ENCODE peak calls at places on chromosomes 3 and 15, in four cellular contexts. K is stimulated activated CD4-positive, alpha-beta T cell treated with anti-CD3 and anti-CD28 coated beads, Interleukin-4, amount 100 ng/mL, for 48 hours; Y is stimulated activated CD8-positive, alpha-beta memory T cell treated with anti-CD3 and anti-CD28 coated beads, Interleukin-15, amount 100 ng/mL, for 48 hours; E is NCI-H1092 treated with DMSO at 0.1 percent for 48 hours. T is an unnamed sample.

GRCh38 chr3:126924458-126924857 is 58.5 kb upstream of the PLXNA1 start:
- DNase-seq in K (no peak), Y (no peak), E (no peak), T (no peak)

GRCh38 chr3:124486324-124486723 is 243.9 kb upstream of the UMPS start:
- DNase-seq in K (no peak), Y (no peak), E (no peak), T (no peak)

GRCh38 chr3:110859993-110860392 is 211.6 kb upstream of the NECTIN3 start:
- DNase-seq in K (no peak), Y (no peak), E (no peak), T (no peak)

GRCh38 chr3:59108091-59108815 is 58.4 kb upstream of the CFAP20DC start:
- DNase-seq in K (no peak), Y (no peak), E (no peak), T (no peak)

GRCh38 chr3:124800511-124801374 is 70.5 kb downstream of the UMPS start:
- DNase-seq in K (no peak), Y (no peak), E (peak; percentile 64), T (no peak)

GRCh38 chr3:5252111-5252510 is 64.6 kb downstream of the EDEM1 start:
- DNase-seq in K (no peak), Y (no peak), E (no peak), T (no peak)

GRCh38 chr3:195700319-195700718 is 20.5 kb upstream of the MUC20 start:
- DNase-seq in K (no peak), Y (no peak), E (no peak), T (no peak)

GRCh38 chr3:181623924-181624694 is 87.6 kb upstream of the SOX2 start:
- DNase-seq in K (no peak), Y (no peak), E (peak; percentile 13), T (no peak)

GRCh38 chr15:64105113-64105704 is 9.4 kb downstream of the SNX1 start:
- DNase-seq in K (no peak), Y (no peak), E (no peak), T (no peak)

GRCh38 chr3:50627407-50628051 is 10.6 kb downstream of the MAPKAPK3 start:
- DNase-seq in K (no peak), Y (no peak), E (peak; percentile 29), T (no peak)

GRCh38 chr3:107068980-107069379 is 308.3 kb upstream of the CCDC54 start:
- DNase-seq in K (no peak), Y (no peak), E (no peak), T (peak; percentile 12)

GRCh38 chr3:192409838-192410683 is 317.3 kb downstream of the FGF12 start:
- DNase-seq in K (no peak), Y (no peak), E (peak; percentile 65), T (peak; percentile 10)

GRCh38 chr3:65751123-65751700 is 287.5 kb downstream of the MAGI1 start:
- DNase-seq in K (no peak), Y (no peak), E (no peak), T (peak; percentile 50)

GRCh38 chr3:39135170-39135805 is 18.1 kb downstream of the CSRNP1 start:
- DNase-seq in K (no peak), Y (no peak), E (no peak), T (no peak)

GRCh38 chr3:50138266-50139230 is 16.6 kb upstream of the SEMA3F start:
- DNase-seq in K (no peak), Y (no peak), E (peak; percentile 31), T (no peak)

GRCh38 chr15:95175914-95176658 is 944.7 kb downstream of the MCTP2 start:
- DNase-seq in K (no peak), Y (no peak), E (no peak), T (no peak)

GRCh38 chr3:127853681-127854080 is 31.4 kb upstream of the MGLL start:
- DNase-seq in K (no peak), Y (no peak), E (no peak), T (no peak)

GRCh38 chr15:101618056-101618455 is 34.1 kb downstream of the TM2D3 start:
- DNase-seq in K (no peak), Y (no peak), E (no peak), T (no peak)

GRCh38 chr15:46365612-46366011 is 730.8 kb downstream of the SQOR start:
- DNase-seq in K (no peak), Y (no peak), E (no peak), T (peak; percentile 60)

GRCh38 chr3:23959147-23959900 is 14.2 kb downstream of the NR1D2 start:
- DNase-seq in K (peak; percentile 10), Y (no peak), E (no peak), T (no peak)

GRCh38 chr3:13244695-13245449 is 171.6 kb upstream of the IQSEC1 start:
- DNase-seq in K (no peak), Y (no peak), E (no peak), T (no peak)

GRCh38 chr3:8576436-8576835 is 68.2 kb downstream of the SSUH2 start:
- DNase-seq in K (no peak), Y (no peak), E (no peak), T (no peak)

GRCh38 chr3:123081718-123082369 is 15.0 kb downstream of the PDIA5 start:
- DNase-seq in K (no peak), Y (no peak), E (peak; percentile 92), T (peak; percentile 17)

T was measured in occipital lobe.